ENCODE peak calls at places on chromosomes 3 and 15, in eight cellular contexts. J is retinal pigment epithelial cell; V is central memory CD4-positive, alpha-beta T cell; M is T-helper 17 cell; H is activated T-cell treated with anti-CD3 and anti-CD28 coated beads, Interleukin-2, amount 50 U/mL, for 4 hours; O is lower lobe of right lung; U is CD8-positive, alpha-beta T cell; G is NCI-H2081. R is an unnamed sample.

GRCh38 chr3:39254806-39255449 is 24.9 kb downstream of the CX3CR1 start:
- DNase-seq in V (no peak), O (no peak), G (no peak), J (no peak), M (no peak), U (no peak), H (no peak), R (no peak)

GRCh38 chr3:116002240-116002639 is 378.9 kb downstream of the GAP43 start:
- DNase-seq in H (no peak), M (no peak), G (no peak), O (no peak), V (no peak), J (no peak), U (no peak), R (no peak)

GRCh38 chr3:50292924-50293801 is 934 bp upstream of the IFRD2 start:
- DNase-seq in V (no peak), J (no peak), M (no peak), H (no peak), U (no peak), O (no peak), G (no peak), R (no peak)

GRCh38 chr3:18791752-18792151 is 356.6 kb upstream of the KCNH8 start:
- DNase-seq in O (no peak), U (no peak), H (no peak), V (no peak), J (no peak), G (no peak), M (no peak), R (no peak)

GRCh38 chr3:111954228-111954990 is 24.4 kb upstream of the ABHD10 start:
- DNase-seq in O (no peak), G (no peak), J (no peak), V (no peak), H (no peak), U (no peak), M (no peak), R (no peak)

GRCh38 chr15:74130089-74130848 is at the start of gene ISLR2:
- DNase-seq in M (no peak), O (no peak), V (no peak), U (no peak), G (no peak), H (no peak), J (no peak), R (no peak)

GRCh38 chr3:114307222-114307840 is 13.5 kb downstream of the TIGIT start:
- DNase-seq in O (no peak), G (no peak), J (no peak), H (no peak), M (no peak), U (peak; percentile 26), V (peak; percentile 46), R (peak; percentile 64)

GRCh38 chr3:160403796-160404510 is 4.5 kb downstream of the SMC4 start:
- DNase-seq in G (no peak), H (no peak), U (no peak), M (no peak), V (no peak), O (no peak), J (no peak), R (no peak)

GRCh38 chr15:63870043-63870394 is 36.3 kb upstream of the HERC1 start:
- DNase-seq in G (no peak), U (no peak), J (no peak), M (no peak), V (no peak), H (no peak), O (no peak), R (no peak)

GRCh38 chr15:29612096-29612495 is 210.2 kb downstream of the TJP1 start:
- DNase-seq in U (no peak), M (no peak), J (peak; percentile 2), G (no peak), O (no peak), H (no peak), V (no peak), R (no peak)

GRCh38 chr3:188187055-188187454 is 33.1 kb downstream of the LPP start:
- DNase-seq in H (no peak), M (no peak), G (no peak), O (no peak), V (peak; percentile 5), U (no peak), J (no peak), R (peak; percentile 38)

GRCh38 chr3:154898398-154898797 is 181.7 kb upstream of the MME start:
- DNase-seq in O (no peak), G (no peak), J (no peak), U (no peak), V (no peak), M (no peak), H (no peak), R (no peak)

GRCh38 chr15:61974759-61975158 is 85.5 kb downstream of the VPS13C start:
- DNase-seq in H (no peak), U (no peak), G (peak; percentile 74), O (no peak), V (no peak), M (no peak), J (no peak), R (no peak)

GRCh38 chr3:42544492-42545283 is 37.1 kb downstream of the SEC22C start:
- DNase-seq in H (no peak), V (no peak), M (no peak), U (no peak), G (peak; percentile 75), O (peak; percentile 81), J (no peak), R (no peak)

GRCh38 chr3:178474526-178474925 is 61.7 kb upstream of the KCNMB2 start:
- DNase-seq in M (no peak), O (no peak), J (no peak), U (no peak), H (no peak), V (no peak), G (no peak), R (no peak)

GRCh38 chr15:91890614-91891013 is 37.1 kb downstream of the SLCO3A1 start:
- DNase-seq in G (no peak), H (no peak), U (no peak), V (no peak), J (no peak), M (no peak), O (no peak), R (no peak)

GRCh38 chr3:196431193-196432136 is 762 bp downstream of the UBXN7 start:
- DNase-seq in H (no peak), U (peak; percentile 33), O (peak; percentile 55), M (peak; percentile 10), J (no peak), V (peak; percentile 21), G (no peak), R (peak; percentile 58)

GRCh38 chr3:152779649-152780048 is 55.3 kb upstream of the P2RY1 start:
- DNase-seq in V (no peak), G (no peak), J (no peak), H (no peak), M (no peak), U (no peak), O (no peak), R (no peak)

GRCh38 chr3:60316121-60316783 is 935.0 kb downstream of the FHIT start:
- DNase-seq in O (no peak), U (no peak), H (no peak), G (no peak), J (peak; percentile 85), V (no peak), M (no peak), R (no peak)

GRCh38 chr3:38000965-38001455 is 10.4 kb downstream of the VILL start:
- DNase-seq in M (no peak), J (no peak), O (no peak), H (no peak), V (no peak), U (no peak), G (no peak), R (no peak)

GRCh38 chr15:95584088-95584487 is 746.4 kb upstream of the NR2F2 start:
- DNase-seq in M (no peak), O (no peak), G (no peak), V (no peak), J (no peak), H (no peak), U (no peak), R (no peak)

GRCh38 chr3:127035672-127036071 is 52.8 kb downstream of the PLXNA1 start:
- DNase-seq in M (no peak), V (no peak), J (peak; percentile 84), O (peak; percentile 81), U (no peak), G (no peak), H (no peak), R (no peak)

GRCh38 chr3:104763007-104763406 is 603.7 kb upstream of the ALCAM start:
- DNase-seq in G (no peak), V (no peak), U (no peak), J (peak; percentile 81), H (no peak), M (no peak), O (no peak), R (no peak)

GRCh38 chr3:98733055-98733777 is 29.9 kb upstream of the ST3GAL6 start:
- DNase-seq in G (no peak), O (peak; percentile 67), H (no peak), V (no peak), M (no peak), U (no peak), J (no peak), R (no peak)

R was measured in CD4-positive, CD25-positive, alpha-beta regulatory T cell.